ENCODE peak calls at places on chromosomes 13 and 19, in five cellular contexts. Y is PC-3, B is AG09319, U is aorta, C is MCF 10A. E is an unnamed sample.

GRCh38 chr13:27955192-27955591 is 13.9 kb downstream of the CDX2 start:
- DNase-seq in Y (no peak), B (no peak), U (no peak), C (no peak), E (no peak)

GRCh38 chr13:24228852-24229458 is 68.4 kb downstream of the SPATA13 start:
- DNase-seq in Y (peak; percentile 74), B (peak; percentile 53), U (no peak), C (peak; percentile 68), E (peak; percentile 65)

GRCh38 chr13:97629601-97630272 is 195.8 kb downstream of the RAP2A start:
- DNase-seq in Y (no peak), B (no peak), U (no peak), C (no peak), E (no peak)

GRCh38 chr13:22278336-22278929 is 607.6 kb downstream of the FGF9 start:
- DNase-seq in Y (peak; percentile 44), B (no peak), U (no peak), C (no peak), E (no peak)

GRCh38 chr13:36353001-36353400 is 6.8 kb upstream of the SPART start:
- DNase-seq in Y (no peak), B (no peak), U (no peak), C (no peak), E (no peak)

GRCh38 chr19:46296722-46297431 is at the start of gene HIF3A:
- DNase-seq in Y (no peak), B (no peak), U (peak; percentile 84), C (no peak), E (no peak)

GRCh38 chr13:99655351-99656091 is 154.2 kb downstream of the TM9SF2 start:
- DNase-seq in Y (peak; percentile 17), B (no peak), U (no peak), C (peak; percentile 87), E (no peak)

GRCh38 chr19:36128392-36128736 is 11.5 kb upstream of the CAPNS1 start:
- DNase-seq in Y (no peak), B (no peak), U (no peak), C (no peak), E (no peak)

GRCh38 chr19:19280561-19280960 is 7.5 kb upstream of the TM6SF2 start:
- DNase-seq in Y (no peak), B (peak; percentile 5), U (no peak), C (no peak), E (no peak)

E was measured in astrocyte of the cerebellum.